ENCODE peak calls at places on chromosome 22, in eight cellular contexts. One of them, this sample, is unnamed. For H3K4me1, the result is how much of the 10 kb centered on the place peaks cover.

GRCh38 chr22:39559456-39560105 is 11.0 kb upstream of the CACNA1I start:
- DNase-seq in SK-N-SH: peak
- DNase-seq in PC-3: peak
- DNase-seq in MM.1S: no peak
- DNase-seq in hepatocyte: peak
- DNase-seq in OCI-LY7: peak
- DNase-seq in neural progenitor cell: peak
- DNase-seq in HCT116: no peak
- DNase-seq in this sample: peak

GRCh38 chr22:44972363-44973083 is 37.3 kb downstream of the PHF21B start:
- DNase-seq in MM.1S: no peak
- DNase-seq in PC-3: no peak
- DNase-seq in HCT116: no peak
- DNase-seq in OCI-LY7: no peak
- DNase-seq in hepatocyte: no peak
- DNase-seq in SK-N-SH: no peak
- DNase-seq in neural progenitor cell: no peak
- DNase-seq in this sample: no peak

GRCh38 chr22:44181033-44181911 is 547 bp downstream of the PARVG start:
- DNase-seq in HCT116: no peak
- DNase-seq in hepatocyte: no peak
- DNase-seq in SK-N-SH: no peak
- DNase-seq in OCI-LY7: no peak
- DNase-seq in neural progenitor cell: no peak
- DNase-seq in MM.1S: peak
- DNase-seq in PC-3: peak
- DNase-seq in this sample: no peak

GRCh38 chr22:29268511-29269229 is 602 bp downstream of the EWSR1 start:
- DNase-seq in MM.1S: peak
- DNase-seq in SK-N-SH: peak
- DNase-seq in PC-3: peak
- DNase-seq in neural progenitor cell: peak
- DNase-seq in HCT116: peak
- DNase-seq in hepatocyte: peak
- DNase-seq in OCI-LY7: peak
- DNase-seq in this sample: peak

GRCh38 chr22:41603873-41604332 is 14.3 kb upstream of the PMM1 start:
- DNase-seq in PC-3: no peak
- DNase-seq in hepatocyte: no peak
- DNase-seq in HCT116: no peak
- DNase-seq in MM.1S: peak
- DNase-seq in OCI-LY7: no peak
- DNase-seq in SK-N-SH: no peak
- DNase-seq in neural progenitor cell: no peak
- DNase-seq in this sample: no peak

GRCh38 chr22:40631925-40632324 is 4.6 kb downstream of the MRTFA start:
- DNase-seq in SK-N-SH: no peak
- DNase-seq in hepatocyte: no peak
- DNase-seq in neural progenitor cell: peak
- DNase-seq in OCI-LY7: no peak
- DNase-seq in PC-3: no peak
- DNase-seq in HCT116: no peak
- DNase-seq in MM.1S: no peak
- DNase-seq in this sample: no peak

GRCh38 chr22:45503071-45503815 is 560 bp downstream of the FBLN1 start:
- DNase-seq in neural progenitor cell: peak
- DNase-seq in MM.1S: no peak
- DNase-seq in PC-3: no peak
- DNase-seq in HCT116: no peak
- DNase-seq in OCI-LY7: no peak
- DNase-seq in SK-N-SH: peak
- DNase-seq in hepatocyte: no peak
- DNase-seq in this sample: peak

GRCh38 chr22:36329217-36330078 is 58.3 kb downstream of the MYH9 start:
- DNase-seq in hepatocyte: peak
- DNase-seq in PC-3: peak
- DNase-seq in OCI-LY7: peak
- DNase-seq in neural progenitor cell: peak
- DNase-seq in HCT116: peak
- DNase-seq in SK-N-SH: peak
- DNase-seq in MM.1S: no peak
- DNase-seq in this sample: peak

DNA sequence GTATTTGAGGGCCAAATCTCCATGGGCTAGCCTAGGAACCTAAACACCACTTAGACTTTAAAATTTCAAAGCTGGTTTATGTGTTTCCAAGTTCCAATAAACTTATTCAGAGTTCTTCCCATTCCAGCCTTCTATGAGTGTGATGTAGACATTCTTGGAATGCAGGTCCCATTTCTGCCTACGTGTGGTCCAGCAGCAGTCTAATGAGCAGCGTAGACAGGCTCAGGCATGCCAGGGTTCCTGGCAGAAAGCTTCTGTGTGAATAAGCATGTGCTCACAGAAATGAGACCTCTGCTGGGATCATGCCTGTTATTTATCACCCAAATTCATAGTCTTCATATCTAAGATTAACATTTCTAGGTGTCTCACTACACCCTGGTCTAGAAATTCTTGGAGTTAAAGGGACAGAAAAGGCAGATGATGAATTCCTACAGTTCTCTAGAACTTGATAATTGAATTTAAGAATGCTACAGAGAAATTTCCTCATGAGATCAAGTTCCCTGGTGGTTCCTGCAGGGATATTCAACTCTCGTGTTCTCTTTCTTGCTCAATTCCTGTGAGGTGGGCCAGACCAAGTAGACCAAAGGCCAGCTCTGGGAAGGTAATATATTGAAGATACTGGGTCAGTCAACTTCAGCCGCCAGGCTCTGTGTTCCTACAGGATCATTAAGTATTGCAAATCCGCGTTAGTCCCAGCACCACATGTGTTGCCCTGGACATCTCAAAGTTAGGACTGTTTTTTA is 17.6 kb downstream of the RNF185 start:
- DNase-seq in OCI-LY7: no peak
- DNase-seq in hepatocyte: peak
- DNase-seq in PC-3: peak
- DNase-seq in MM.1S: no peak
- DNase-seq in neural progenitor cell: no peak
- DNase-seq in SK-N-SH: no peak
- DNase-seq in HCT116: no peak
- DNase-seq in this sample: no peak
- TF ChIP-seq CTCF in OCI-LY7: no peak
- TF ChIP-seq CTCF in hepatocyte: no peak
- TF ChIP-seq CTCF in PC-3: no peak
- TF ChIP-seq CTCF in MM.1S: no peak
- TF ChIP-seq CTCF in neural progenitor cell: no peak
- TF ChIP-seq CTCF in SK-N-SH: no peak
- TF ChIP-seq CTCF in HCT116: no peak
- TF ChIP-seq CTCF in this sample: no peak

GRCh38 chr22:50217543-50218152 is 16.8 kb downstream of the SELENOO start:
- DNase-seq in hepatocyte: no peak
- DNase-seq in MM.1S: no peak
- DNase-seq in PC-3: no peak
- DNase-seq in HCT116: no peak
- DNase-seq in OCI-LY7: no peak
- DNase-seq in SK-N-SH: no peak
- DNase-seq in neural progenitor cell: no peak
- DNase-seq in this sample: no peak

GRCh38 chr22:50219800-50220602 is 19.2 kb downstream of the SELENOO start:
- DNase-seq in HCT116: no peak
- DNase-seq in neural progenitor cell: no peak
- DNase-seq in hepatocyte: no peak
- DNase-seq in PC-3: no peak
- DNase-seq in SK-N-SH: no peak
- DNase-seq in OCI-LY7: no peak
- DNase-seq in MM.1S: no peak
- DNase-seq in this sample: no peak

GRCh38 chr22:50220603-50221409 is 20.0 kb downstream of the SELENOO start:
- DNase-seq in MM.1S: no peak
- DNase-seq in PC-3: no peak
- DNase-seq in neural progenitor cell: no peak
- DNase-seq in OCI-LY7: no peak
- DNase-seq in hepatocyte: no peak
- DNase-seq in HCT116: no peak
- DNase-seq in SK-N-SH: no peak
- DNase-seq in this sample: no peak

GRCh38 chr22:50218153-50218995 is 17.6 kb downstream of the SELENOO start:
- DNase-seq in HCT116: no peak
- DNase-seq in MM.1S: no peak
- DNase-seq in OCI-LY7: no peak
- DNase-seq in neural progenitor cell: no peak
- DNase-seq in SK-N-SH: no peak
- DNase-seq in PC-3: no peak
- DNase-seq in hepatocyte: no peak
- DNase-seq in this sample: no peak

DNA sequence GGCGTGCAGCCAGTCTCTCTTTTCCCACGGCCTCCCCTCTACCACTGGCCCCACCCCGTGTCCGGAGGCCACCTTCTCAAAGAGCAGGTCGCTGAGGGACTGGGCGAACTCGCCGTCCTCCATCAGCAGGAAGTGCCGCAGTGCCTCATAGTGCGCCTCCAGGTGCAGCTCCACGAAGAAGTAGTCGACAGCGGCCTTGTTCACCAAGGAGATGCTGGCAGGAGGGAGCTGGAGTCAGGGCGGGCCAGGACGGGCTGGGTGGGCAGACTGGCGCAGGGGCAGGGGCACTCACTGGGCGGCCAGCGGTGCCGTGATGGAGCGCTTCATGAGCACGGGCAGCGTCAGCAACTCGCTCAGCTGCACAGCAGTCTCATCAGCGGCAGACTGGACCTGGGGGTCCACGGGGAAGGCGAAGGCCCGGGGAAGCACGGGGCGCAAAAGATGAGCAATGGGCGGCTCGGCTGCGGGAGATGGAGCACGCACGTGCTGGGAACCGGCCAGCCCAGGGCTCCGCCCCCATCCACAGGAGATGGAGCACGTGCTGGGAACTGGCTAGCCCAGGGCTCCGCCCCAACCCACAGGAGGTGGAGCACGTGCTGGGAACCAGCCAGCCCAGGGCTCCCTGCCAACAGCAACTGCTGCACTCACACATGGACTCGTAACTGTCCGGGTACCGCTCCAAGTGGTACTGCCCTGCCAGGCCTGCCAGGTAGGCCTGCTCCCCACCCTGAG is 18.4 kb downstream of the SELENOO start:
- DNase-seq in SK-N-SH: peak
- DNase-seq in neural progenitor cell: no peak
- DNase-seq in MM.1S: no peak
- DNase-seq in PC-3: peak
- DNase-seq in hepatocyte: peak
- DNase-seq in OCI-LY7: no peak
- DNase-seq in HCT116: peak
- DNase-seq in this sample: peak
- TF ChIP-seq EZH2phosphoT487 in SK-N-SH: no peak
- TF ChIP-seq EZH2phosphoT487 in neural progenitor cell: no peak
- TF ChIP-seq EZH2phosphoT487 in MM.1S: no peak
- TF ChIP-seq EZH2phosphoT487 in PC-3: no peak
- TF ChIP-seq EZH2phosphoT487 in hepatocyte: no peak
- TF ChIP-seq EZH2phosphoT487 in OCI-LY7: no peak
- TF ChIP-seq EZH2phosphoT487 in HCT116: no peak
- TF ChIP-seq EZH2phosphoT487 in this sample: no peak

DNA sequence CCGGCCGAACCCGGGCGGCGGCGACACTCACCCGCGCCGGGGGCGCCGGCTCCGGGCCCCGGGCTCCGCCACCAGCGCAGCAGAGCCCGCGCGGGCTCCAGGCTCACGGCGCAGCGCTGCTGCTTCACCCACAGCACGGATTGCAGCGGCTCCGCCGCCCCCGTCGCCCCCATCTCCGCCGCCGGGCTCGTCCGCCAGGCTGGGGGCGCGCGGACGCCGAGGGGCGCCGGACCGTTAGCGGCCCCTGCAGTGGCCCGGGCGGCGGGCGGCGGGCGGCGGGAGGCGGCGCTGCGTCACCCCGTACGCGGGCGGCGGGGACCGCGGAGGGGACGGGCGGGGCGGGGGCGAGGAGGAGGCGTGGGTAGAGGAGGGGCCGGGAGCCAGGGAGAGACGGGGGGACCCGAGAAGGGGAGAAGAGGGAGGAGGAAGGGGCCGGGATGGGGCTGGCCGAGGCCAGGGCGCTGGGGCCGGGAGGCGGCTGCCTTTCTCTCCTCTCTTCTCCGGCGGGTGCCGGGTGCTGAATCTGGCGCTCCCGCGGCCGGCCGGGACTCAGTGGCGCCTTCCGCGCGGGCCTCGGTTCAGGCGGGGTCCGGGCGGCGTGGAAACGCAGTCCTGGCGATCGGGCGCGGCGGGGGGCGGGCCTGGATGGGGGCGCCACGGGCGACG is at the start of gene CERK:
- DNase-seq in MM.1S: peak
- DNase-seq in neural progenitor cell: peak
- DNase-seq in hepatocyte: peak
- DNase-seq in OCI-LY7: peak
- DNase-seq in SK-N-SH: peak
- DNase-seq in HCT116: no peak
- DNase-seq in PC-3: peak
- DNase-seq in this sample: peak
- H3K4me1 ChIP-seq in MM.1S: under half
- H3K4me1 ChIP-seq in neural progenitor cell: under half
- H3K4me1 ChIP-seq in hepatocyte: half or more
- H3K4me1 ChIP-seq in OCI-LY7: under half
- H3K4me1 ChIP-seq in SK-N-SH: under half
- H3K4me1 ChIP-seq in HCT116: under half
- H3K4me1 ChIP-seq in PC-3: under half
- H3K4me1 ChIP-seq in this sample: under half

GRCh38 chr22:46933526-46933925 is 171.1 kb downstream of the TBC1D22A start:
- DNase-seq in hepatocyte: no peak
- DNase-seq in PC-3: no peak
- DNase-seq in HCT116: no peak
- DNase-seq in SK-N-SH: no peak
- DNase-seq in neural progenitor cell: no peak
- DNase-seq in OCI-LY7: no peak
- DNase-seq in MM.1S: no peak
- DNase-seq in this sample: no peak

GRCh38 chr22:46929689-46930225 is 167.3 kb downstream of the TBC1D22A start:
- DNase-seq in hepatocyte: no peak
- DNase-seq in SK-N-SH: no peak
- DNase-seq in PC-3: no peak
- DNase-seq in HCT116: no peak
- DNase-seq in MM.1S: no peak
- DNase-seq in neural progenitor cell: no peak
- DNase-seq in OCI-LY7: no peak
- DNase-seq in this sample: no peak

GRCh38 chr22:46933040-46933439 is 170.6 kb downstream of the TBC1D22A start:
- DNase-seq in SK-N-SH: no peak
- DNase-seq in PC-3: no peak
- DNase-seq in MM.1S: no peak
- DNase-seq in hepatocyte: no peak
- DNase-seq in HCT116: no peak
- DNase-seq in neural progenitor cell: no peak
- DNase-seq in OCI-LY7: no peak
- DNase-seq in this sample: no peak

GRCh38 chr22:46931881-46932280 is 169.4 kb downstream of the TBC1D22A start:
- DNase-seq in PC-3: peak
- DNase-seq in OCI-LY7: no peak
- DNase-seq in HCT116: no peak
- DNase-seq in hepatocyte: no peak
- DNase-seq in MM.1S: no peak
- DNase-seq in SK-N-SH: no peak
- DNase-seq in neural progenitor cell: no peak
- DNase-seq in this sample: no peak

DNA sequence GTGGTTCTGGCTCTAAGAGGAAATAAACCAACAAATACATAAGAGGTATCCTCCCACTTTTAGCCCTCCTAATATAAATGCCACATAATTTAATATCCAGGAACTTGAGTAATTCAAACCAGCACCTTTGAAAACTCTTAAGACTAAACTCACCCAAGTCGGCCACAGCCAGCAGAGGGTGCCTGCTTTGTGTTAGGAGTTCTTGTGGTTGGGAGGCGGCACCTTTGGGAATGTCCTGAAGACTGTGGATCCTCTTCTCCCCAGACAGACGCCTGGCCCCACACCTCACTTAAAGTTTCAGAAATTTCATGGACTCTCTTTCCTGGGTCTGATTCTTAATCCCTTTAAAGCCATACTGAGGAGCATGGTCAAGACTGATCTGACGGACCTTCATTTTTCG is 169.0 kb downstream of the TBC1D22A start:
- DNase-seq in PC-3: peak
- DNase-seq in neural progenitor cell: no peak
- DNase-seq in MM.1S: no peak
- DNase-seq in OCI-LY7: no peak
- DNase-seq in SK-N-SH: no peak
- DNase-seq in HCT116: peak
- DNase-seq in hepatocyte: peak
- DNase-seq in this sample: peak
- TF ChIP-seq CTCF in PC-3: peak
- TF ChIP-seq CTCF in neural progenitor cell: peak
- TF ChIP-seq CTCF in MM.1S: no peak
- TF ChIP-seq CTCF in OCI-LY7: no peak
- TF ChIP-seq CTCF in SK-N-SH: peak
- TF ChIP-seq CTCF in HCT116: peak
- TF ChIP-seq CTCF in hepatocyte: peak
- TF ChIP-seq CTCF in this sample: peak